ENCODE peak calls at places on chromosome 3, in four cellular contexts. One of them, this sample, is unnamed.

GRCh38 chr3:15666277-15666676 is 64.7 kb downstream of the BTD start:
- DNase-seq in activated T-cell treated with anti-CD3 and anti-CD28 coated beads for 24 hours: no peak
- DNase-seq in glutamatergic neuron: no peak
- DNase-seq in activated effector memory CD4-positive, alpha-beta T cell treated with anti-CD3 and anti-CD28 coated beads, Interleukin-2, amount 50 U/mL, for 16 hours: no peak
- DNase-seq in this sample: no peak

GRCh38 chr3:32262201-32262600 is 23.7 kb downstream of the CMTM8 start:
- DNase-seq in activated effector memory CD4-positive, alpha-beta T cell treated with anti-CD3 and anti-CD28 coated beads, Interleukin-2, amount 50 U/mL, for 16 hours: no peak
- DNase-seq in activated T-cell treated with anti-CD3 and anti-CD28 coated beads for 24 hours: no peak
- DNase-seq in glutamatergic neuron: no peak
- DNase-seq in this sample: no peak

GRCh38 chr3:4757056-4757948 is 221.9 kb upstream of the BHLHE40 start:
- DNase-seq in activated T-cell treated with anti-CD3 and anti-CD28 coated beads for 24 hours: no peak
- DNase-seq in activated effector memory CD4-positive, alpha-beta T cell treated with anti-CD3 and anti-CD28 coated beads, Interleukin-2, amount 50 U/mL, for 16 hours: no peak
- DNase-seq in glutamatergic neuron: no peak
- DNase-seq in this sample: no peak

GRCh38 chr3:12294885-12295580 is 6.2 kb downstream of the PPARG start:
- DNase-seq in glutamatergic neuron: no peak
- DNase-seq in activated effector memory CD4-positive, alpha-beta T cell treated with anti-CD3 and anti-CD28 coated beads, Interleukin-2, amount 50 U/mL, for 16 hours: no peak
- DNase-seq in activated T-cell treated with anti-CD3 and anti-CD28 coated beads for 24 hours: no peak
- DNase-seq in this sample: no peak

GRCh38 chr3:127961124-127961523 is 46.1 kb downstream of the KBTBD12 start:
- DNase-seq in activated effector memory CD4-positive, alpha-beta T cell treated with anti-CD3 and anti-CD28 coated beads, Interleukin-2, amount 50 U/mL, for 16 hours: no peak
- DNase-seq in activated T-cell treated with anti-CD3 and anti-CD28 coated beads for 24 hours: no peak
- DNase-seq in glutamatergic neuron: no peak
- DNase-seq in this sample: no peak

GRCh38 chr3:134365766-134366065 is 8.5 kb downstream of the AMOTL2 start:
- DNase-seq in activated T-cell treated with anti-CD3 and anti-CD28 coated beads for 24 hours: no peak
- DNase-seq in activated effector memory CD4-positive, alpha-beta T cell treated with anti-CD3 and anti-CD28 coated beads, Interleukin-2, amount 50 U/mL, for 16 hours: peak
- DNase-seq in glutamatergic neuron: no peak
- DNase-seq in this sample: no peak

GRCh38 chr3:161700998-161701397 is 204.4 kb downstream of the OTOL1 start:
- DNase-seq in glutamatergic neuron: no peak
- DNase-seq in activated effector memory CD4-positive, alpha-beta T cell treated with anti-CD3 and anti-CD28 coated beads, Interleukin-2, amount 50 U/mL, for 16 hours: no peak
- DNase-seq in activated T-cell treated with anti-CD3 and anti-CD28 coated beads for 24 hours: no peak
- DNase-seq in this sample: peak

GRCh38 chr3:177483182-177483967 is 286.1 kb upstream of the TBL1XR1 start:
- DNase-seq in glutamatergic neuron: no peak
- DNase-seq in activated T-cell treated with anti-CD3 and anti-CD28 coated beads for 24 hours: no peak
- DNase-seq in activated effector memory CD4-positive, alpha-beta T cell treated with anti-CD3 and anti-CD28 coated beads, Interleukin-2, amount 50 U/mL, for 16 hours: no peak
- DNase-seq in this sample: peak

GRCh38 chr3:12793701-12794100 is 2.8 kb upstream of the CAND2 start:
- DNase-seq in glutamatergic neuron: no peak
- DNase-seq in activated T-cell treated with anti-CD3 and anti-CD28 coated beads for 24 hours: no peak
- DNase-seq in activated effector memory CD4-positive, alpha-beta T cell treated with anti-CD3 and anti-CD28 coated beads, Interleukin-2, amount 50 U/mL, for 16 hours: no peak
- DNase-seq in this sample: no peak

GRCh38 chr3:4416961-4417360 is 50.1 kb downstream of the SUMF1 start:
- DNase-seq in activated T-cell treated with anti-CD3 and anti-CD28 coated beads for 24 hours: peak
- DNase-seq in glutamatergic neuron: peak
- DNase-seq in activated effector memory CD4-positive, alpha-beta T cell treated with anti-CD3 and anti-CD28 coated beads, Interleukin-2, amount 50 U/mL, for 16 hours: no peak
- DNase-seq in this sample: no peak

GRCh38 chr3:51985063-51985462 is 1.7 kb downstream of the ACY1 start:
- DNase-seq in activated T-cell treated with anti-CD3 and anti-CD28 coated beads for 24 hours: no peak
- DNase-seq in glutamatergic neuron: no peak
- DNase-seq in activated effector memory CD4-positive, alpha-beta T cell treated with anti-CD3 and anti-CD28 coated beads, Interleukin-2, amount 50 U/mL, for 16 hours: no peak
- DNase-seq in this sample: no peak

GRCh38 chr3:38004415-38005075 is 14.0 kb downstream of the VILL start:
- DNase-seq in glutamatergic neuron: peak
- DNase-seq in activated T-cell treated with anti-CD3 and anti-CD28 coated beads for 24 hours: peak
- DNase-seq in activated effector memory CD4-positive, alpha-beta T cell treated with anti-CD3 and anti-CD28 coated beads, Interleukin-2, amount 50 U/mL, for 16 hours: peak
- DNase-seq in this sample: peak

GRCh38 chr3:29440321-29441019 is 159.6 kb downstream of the RBMS3 start:
- DNase-seq in activated T-cell treated with anti-CD3 and anti-CD28 coated beads for 24 hours: no peak
- DNase-seq in activated effector memory CD4-positive, alpha-beta T cell treated with anti-CD3 and anti-CD28 coated beads, Interleukin-2, amount 50 U/mL, for 16 hours: no peak
- DNase-seq in glutamatergic neuron: peak
- DNase-seq in this sample: no peak

GRCh38 chr3:27079427-27080105 is 289.6 kb downstream of the NEK10 start:
- DNase-seq in activated T-cell treated with anti-CD3 and anti-CD28 coated beads for 24 hours: no peak
- DNase-seq in activated effector memory CD4-positive, alpha-beta T cell treated with anti-CD3 and anti-CD28 coated beads, Interleukin-2, amount 50 U/mL, for 16 hours: no peak
- DNase-seq in glutamatergic neuron: no peak
- DNase-seq in this sample: no peak

GRCh38 chr3:102354818-102355515 is 79.8 kb upstream of the ZPLD1 start:
- DNase-seq in activated effector memory CD4-positive, alpha-beta T cell treated with anti-CD3 and anti-CD28 coated beads, Interleukin-2, amount 50 U/mL, for 16 hours: no peak
- DNase-seq in activated T-cell treated with anti-CD3 and anti-CD28 coated beads for 24 hours: no peak
- DNase-seq in glutamatergic neuron: no peak
- DNase-seq in this sample: no peak

GRCh38 chr3:28575100-28575747 is 226.6 kb upstream of the AZI2 start:
- DNase-seq in activated effector memory CD4-positive, alpha-beta T cell treated with anti-CD3 and anti-CD28 coated beads, Interleukin-2, amount 50 U/mL, for 16 hours: no peak
- DNase-seq in activated T-cell treated with anti-CD3 and anti-CD28 coated beads for 24 hours: no peak
- DNase-seq in glutamatergic neuron: peak
- DNase-seq in this sample: peak

GRCh38 chr3:56926513-56927282 is 124.9 kb upstream of the ARHGEF3 start:
- DNase-seq in glutamatergic neuron: no peak
- DNase-seq in activated T-cell treated with anti-CD3 and anti-CD28 coated beads for 24 hours: no peak
- DNase-seq in activated effector memory CD4-positive, alpha-beta T cell treated with anti-CD3 and anti-CD28 coated beads, Interleukin-2, amount 50 U/mL, for 16 hours: no peak
- DNase-seq in this sample: no peak

GRCh38 chr3:189490749-189491148 is 140.4 kb upstream of the TP63 start:
- DNase-seq in glutamatergic neuron: no peak
- DNase-seq in activated effector memory CD4-positive, alpha-beta T cell treated with anti-CD3 and anti-CD28 coated beads, Interleukin-2, amount 50 U/mL, for 16 hours: no peak
- DNase-seq in activated T-cell treated with anti-CD3 and anti-CD28 coated beads for 24 hours: no peak
- DNase-seq in this sample: no peak

GRCh38 chr3:181570472-181570871 is 141.3 kb upstream of the SOX2 start:
- DNase-seq in activated T-cell treated with anti-CD3 and anti-CD28 coated beads for 24 hours: no peak
- DNase-seq in glutamatergic neuron: no peak
- DNase-seq in activated effector memory CD4-positive, alpha-beta T cell treated with anti-CD3 and anti-CD28 coated beads, Interleukin-2, amount 50 U/mL, for 16 hours: no peak
- DNase-seq in this sample: no peak

This sample was measured in endothelial cell.